ENCODE peak calls at places on chromosomes 4 and X, in five cellular contexts. One of them, this sample, is unnamed.
A peak's percentile ranks its signal among the peaks of the same experiment; 100 is the strongest.

GRCh38 chr4:185171373-185172071 is 28.5 kb downstream of the SLC25A4 start:
- DNase-seq in Calu3: no peak
- DNase-seq in left lung: no peak
- DNase-seq in activated CD8-positive, alpha-beta memory T cell treated with anti-CD3 and anti-CD28 coated beads for 1 hour: no peak
- DNase-seq in D721Med: no peak
- DNase-seq in this sample: no peak

GRCh38 chr4:150828159-150828558 is 186.9 kb downstream of the LRBA start:
- DNase-seq in Calu3: no peak
- DNase-seq in left lung: no peak
- DNase-seq in activated CD8-positive, alpha-beta memory T cell treated with anti-CD3 and anti-CD28 coated beads for 1 hour: no peak
- DNase-seq in D721Med: no peak
- DNase-seq in this sample: peak; percentile 25

GRCh38 chrX:21509912-21510311 is 135.7 kb downstream of the CNKSR2 start:
- DNase-seq in Calu3: no peak
- DNase-seq in left lung: no peak
- DNase-seq in activated CD8-positive, alpha-beta memory T cell treated with anti-CD3 and anti-CD28 coated beads for 1 hour: no peak
- DNase-seq in D721Med: no peak
- DNase-seq in this sample: no peak

GRCh38 chr4:99091174-99091573 is 2.6 kb upstream of the ADH5 start:
- DNase-seq in Calu3: no peak
- DNase-seq in left lung: no peak
- DNase-seq in activated CD8-positive, alpha-beta memory T cell treated with anti-CD3 and anti-CD28 coated beads for 1 hour: no peak
- DNase-seq in D721Med: no peak
- DNase-seq in this sample: no peak

GRCh38 chr4:6250235-6250983 is 19.2 kb upstream of the WFS1 start:
- DNase-seq in Calu3: peak; percentile 40
- DNase-seq in left lung: no peak
- DNase-seq in activated CD8-positive, alpha-beta memory T cell treated with anti-CD3 and anti-CD28 coated beads for 1 hour: no peak
- DNase-seq in D721Med: peak; percentile 81
- DNase-seq in this sample: no peak

GRCh38 chr4:38069271-38069760 is 109.1 kb downstream of the PTTG2 start:
- DNase-seq in Calu3: peak; percentile 64
- DNase-seq in left lung: no peak
- DNase-seq in activated CD8-positive, alpha-beta memory T cell treated with anti-CD3 and anti-CD28 coated beads for 1 hour: no peak
- DNase-seq in D721Med: no peak
- DNase-seq in this sample: no peak

GRCh38 chrX:76919761-76920160 is 492.3 kb downstream of the MAGEE1 start:
- DNase-seq in Calu3: no peak
- DNase-seq in left lung: no peak
- DNase-seq in activated CD8-positive, alpha-beta memory T cell treated with anti-CD3 and anti-CD28 coated beads for 1 hour: no peak
- DNase-seq in D721Med: no peak
- DNase-seq in this sample: no peak

GRCh38 chr4:11011249-11011648 is 326.7 kb upstream of the CLNK start:
- DNase-seq in Calu3: no peak
- DNase-seq in left lung: no peak
- DNase-seq in activated CD8-positive, alpha-beta memory T cell treated with anti-CD3 and anti-CD28 coated beads for 1 hour: no peak
- DNase-seq in D721Med: no peak
- DNase-seq in this sample: no peak

GRCh38 chrX:45479835-45480422 is 279.3 kb upstream of the DIPK2B start:
- DNase-seq in Calu3: peak; percentile 28
- DNase-seq in left lung: no peak
- DNase-seq in activated CD8-positive, alpha-beta memory T cell treated with anti-CD3 and anti-CD28 coated beads for 1 hour: no peak
- DNase-seq in D721Med: no peak
- DNase-seq in this sample: no peak

GRCh38 chrX:48002929-48003328 is 860 bp downstream of the ZNF182 start:
- DNase-seq in Calu3: no peak
- DNase-seq in left lung: no peak
- DNase-seq in activated CD8-positive, alpha-beta memory T cell treated with anti-CD3 and anti-CD28 coated beads for 1 hour: no peak
- DNase-seq in D721Med: no peak
- DNase-seq in this sample: no peak

GRCh38 chr4:18815779-18816173 is 794.2 kb upstream of the LCORL start:
- DNase-seq in Calu3: no peak
- DNase-seq in left lung: no peak
- DNase-seq in activated CD8-positive, alpha-beta memory T cell treated with anti-CD3 and anti-CD28 coated beads for 1 hour: no peak
- DNase-seq in D721Med: no peak
- DNase-seq in this sample: no peak

GRCh38 chr4:170979736-170980135 is 833.5 kb upstream of the GALNTL6 start:
- DNase-seq in Calu3: no peak
- DNase-seq in left lung: peak; percentile 61
- DNase-seq in activated CD8-positive, alpha-beta memory T cell treated with anti-CD3 and anti-CD28 coated beads for 1 hour: no peak
- DNase-seq in D721Med: no peak
- DNase-seq in this sample: no peak

GRCh38 chr4:28062562-28062961 is 1201.9 kb downstream of the STIM2 start:
- DNase-seq in Calu3: no peak
- DNase-seq in left lung: no peak
- DNase-seq in activated CD8-positive, alpha-beta memory T cell treated with anti-CD3 and anti-CD28 coated beads for 1 hour: no peak
- DNase-seq in D721Med: no peak
- DNase-seq in this sample: no peak

GRCh38 chrX:118727686-118728339 is 407 bp downstream of the IL13RA1 start:
- DNase-seq in Calu3: peak; percentile 42
- DNase-seq in left lung: peak; percentile 84
- DNase-seq in activated CD8-positive, alpha-beta memory T cell treated with anti-CD3 and anti-CD28 coated beads for 1 hour: no peak
- DNase-seq in D721Med: no peak
- DNase-seq in this sample: no peak

GRCh38 chr4:148015058-148015457 is 283.2 kb downstream of the ARHGAP10 start:
- DNase-seq in Calu3: no peak
- DNase-seq in left lung: no peak
- DNase-seq in activated CD8-positive, alpha-beta memory T cell treated with anti-CD3 and anti-CD28 coated beads for 1 hour: no peak
- DNase-seq in D721Med: no peak
- DNase-seq in this sample: no peak

GRCh38 chr4:189143255-189143654 is 797.4 kb upstream of the FRG1 start:
- DNase-seq in Calu3: peak; percentile 57
- DNase-seq in left lung: no peak
- DNase-seq in activated CD8-positive, alpha-beta memory T cell treated with anti-CD3 and anti-CD28 coated beads for 1 hour: no peak
- DNase-seq in D721Med: no peak
- DNase-seq in this sample: no peak

GRCh38 chr4:108301583-108302256 is 133.0 kb upstream of the LEF1 start:
- DNase-seq in Calu3: no peak
- DNase-seq in left lung: no peak
- DNase-seq in activated CD8-positive, alpha-beta memory T cell treated with anti-CD3 and anti-CD28 coated beads for 1 hour: no peak
- DNase-seq in D721Med: no peak
- DNase-seq in this sample: no peak

GRCh38 chr4:119103263-119103662 is 32.4 kb upstream of the MYOZ2 start:
- DNase-seq in Calu3: peak; percentile 41
- DNase-seq in left lung: no peak
- DNase-seq in activated CD8-positive, alpha-beta memory T cell treated with anti-CD3 and anti-CD28 coated beads for 1 hour: no peak
- DNase-seq in D721Med: no peak
- DNase-seq in this sample: no peak

GRCh38 chrX:38796926-38797325 is 4.3 kb upstream of the MID1IP1 start:
- DNase-seq in Calu3: no peak
- DNase-seq in left lung: no peak
- DNase-seq in activated CD8-positive, alpha-beta memory T cell treated with anti-CD3 and anti-CD28 coated beads for 1 hour: no peak
- DNase-seq in D721Med: no peak
- DNase-seq in this sample: no peak

GRCh38 chr4:8000247-8000646 is 60.6 kb upstream of the AFAP1 start:
- DNase-seq in Calu3: no peak
- DNase-seq in left lung: no peak
- DNase-seq in activated CD8-positive, alpha-beta memory T cell treated with anti-CD3 and anti-CD28 coated beads for 1 hour: no peak
- DNase-seq in D721Med: no peak
- DNase-seq in this sample: no peak

GRCh38 chrX:103847174-103847870 is 15.3 kb upstream of the RAB9B start:
- DNase-seq in Calu3: no peak
- DNase-seq in left lung: no peak
- DNase-seq in activated CD8-positive, alpha-beta memory T cell treated with anti-CD3 and anti-CD28 coated beads for 1 hour: no peak
- DNase-seq in D721Med: no peak
- DNase-seq in this sample: no peak

GRCh38 chr4:87363552-87363951 is 27.4 kb downstream of the HSD17B11 start:
- DNase-seq in Calu3: no peak
- DNase-seq in left lung: no peak
- DNase-seq in activated CD8-positive, alpha-beta memory T cell treated with anti-CD3 and anti-CD28 coated beads for 1 hour: no peak
- DNase-seq in D721Med: no peak
- DNase-seq in this sample: no peak

GRCh38 chr4:168765726-168766125 is 244.3 kb downstream of the CBR4 start:
- DNase-seq in Calu3: peak; percentile 27
- DNase-seq in left lung: no peak
- DNase-seq in activated CD8-positive, alpha-beta memory T cell treated with anti-CD3 and anti-CD28 coated beads for 1 hour: no peak
- DNase-seq in D721Med: no peak
- DNase-seq in this sample: no peak

GRCh38 chr4:150510176-150510875 is 71.6 kb upstream of the MAB21L2 start:
- DNase-seq in Calu3: no peak
- DNase-seq in left lung: no peak
- DNase-seq in activated CD8-positive, alpha-beta memory T cell treated with anti-CD3 and anti-CD28 coated beads for 1 hour: no peak
- DNase-seq in D721Med: no peak
- DNase-seq in this sample: no peak

GRCh38 chr4:2936773-2937145 is 26.4 kb downstream of the NOP14 start:
- DNase-seq in Calu3: no peak
- DNase-seq in left lung: no peak
- DNase-seq in activated CD8-positive, alpha-beta memory T cell treated with anti-CD3 and anti-CD28 coated beads for 1 hour: no peak
- DNase-seq in D721Med: no peak
- DNase-seq in this sample: no peak

GRCh38 chr4:158013858-158014257 is 159.0 kb downstream of the GASK1B start:
- DNase-seq in Calu3: no peak
- DNase-seq in left lung: no peak
- DNase-seq in activated CD8-positive, alpha-beta memory T cell treated with anti-CD3 and anti-CD28 coated beads for 1 hour: no peak
- DNase-seq in D721Med: no peak
- DNase-seq in this sample: no peak